ENCODE peak calls at places on chromosomes 2 and 18, in six cellular contexts. X is CD8-positive, alpha-beta memory T cell; B is IMR-90; N is body of pancreas; K is breast epithelium; L is stomach. Z is an unnamed sample.

GRCh38 chr2:173087793-173088493 is 12.3 kb downstream of the MAP3K20 start:
- DNase-seq in B (no peak), N (no peak), X (no peak), L (no peak), K (no peak), Z (no peak)

GRCh38 chr2:15561574-15562344 is 625 bp upstream of the NBAS start:
- DNase-seq in L (no peak), K (no peak), X (no peak), N (peak; percentile 37), B (peak; percentile 34), Z (peak; percentile 59)

GRCh38 chr2:190488516-190489220 is 45.9 kb downstream of the NEMP2 start:
- DNase-seq in X (no peak), K (no peak), N (no peak), B (no peak), L (no peak), Z (no peak)

GRCh38 chr2:127619901-127620705 is 25.9 kb upstream of the GPR17 start:
- DNase-seq in N (peak; percentile 3), B (no peak), K (peak; percentile 17), L (peak; percentile 9), X (no peak), Z (no peak)

GRCh38 chr2:204914708-204915107 is 369.4 kb downstream of the PARD3B start:
- DNase-seq in N (no peak), X (no peak), B (no peak), L (no peak), K (no peak), Z (no peak)

GRCh38 chr18:22347624-22348511 is 69.8 kb downstream of the CTAGE1 start:
- DNase-seq in N (peak; percentile 41), K (no peak), B (peak; percentile 16), X (peak; percentile 45), L (no peak), Z (no peak)

GRCh38 chr18:50280707-50281294 is 522 bp downstream of the MBD1 start:
- DNase-seq in L (no peak), N (no peak), K (no peak), X (no peak), B (no peak), Z (no peak)

GRCh38 chr2:205427112-205427511 is 255.2 kb upstream of the NRP2 start:
- DNase-seq in B (peak; percentile 85), N (no peak), X (no peak), L (no peak), K (no peak), Z (no peak)

GRCh38 chr18:21650301-21650700 is 38.2 kb downstream of the SNRPD1 start:
- DNase-seq in K (no peak), N (no peak), B (no peak), L (no peak), X (no peak), Z (no peak)

GRCh38 chr18:27549335-27550039 is 364.4 kb upstream of the CHST9 start:
- DNase-seq in N (no peak), X (no peak), K (no peak), L (no peak), B (no peak), Z (no peak)

GRCh38 chr2:232418466-232419244 is 12.0 kb downstream of the ALPG start:
- DNase-seq in X (no peak), B (no peak), N (peak; percentile 34), K (peak; percentile 50), L (no peak), Z (peak; percentile 7)

GRCh38 chr2:2896011-2896410 is 481.6 kb downstream of the EIPR1 start:
- DNase-seq in K (no peak), L (no peak), X (no peak), B (no peak), N (no peak), Z (no peak)

GRCh38 chr2:172704072-172704936 is 31.3 kb upstream of the RAPGEF4 start:
- DNase-seq in L (no peak), B (peak; percentile 51), N (no peak), K (no peak), X (no peak), Z (peak; percentile 52)

GRCh38 chr2:48693066-48693465 is 62.5 kb downstream of the LHCGR start:
- DNase-seq in X (no peak), K (no peak), L (no peak), B (peak; percentile 12), N (no peak), Z (no peak)

GRCh38 chr2:29329899-29330298 is 214.7 kb downstream of the CLIP4 start:
- DNase-seq in B (no peak), X (no peak), K (no peak), N (no peak), L (no peak), Z (no peak)

GRCh38 chr2:213265679-213266078 is 18.6 kb upstream of the SPAG16 start:
- DNase-seq in K (no peak), L (no peak), N (no peak), B (no peak), X (no peak), Z (no peak)

GRCh38 chr2:240997141-240997855 is 1.1 kb upstream of the SNED1 start:
- DNase-seq in K (peak; percentile 50), L (peak; percentile 25), B (no peak), X (no peak), N (no peak), Z (no peak)

GRCh38 chr2:56703001-56703400 is 519.2 kb downstream of the CCDC85A start:
- DNase-seq in X (no peak), B (no peak), K (no peak), N (no peak), L (no peak), Z (no peak)

GRCh38 chr2:54052825-54053718 is 62.3 kb upstream of the ACYP2 start:
- DNase-seq in L (no peak), K (no peak), X (no peak), B (no peak), N (no peak), Z (no peak)

GRCh38 chr18:24497052-24497754 is 36.8 kb downstream of the HRH4 start:
- DNase-seq in X (no peak), K (no peak), L (no peak), N (no peak), B (peak; percentile 65), Z (no peak)

GRCh38 chr18:13612111-13612997 is 114.0 kb downstream of the FAM210A start:
- DNase-seq in K (no peak), X (peak; percentile 78), B (no peak), L (peak; percentile 44), N (no peak), Z (no peak)

GRCh38 chr2:6915399-6915798 is 1.8 kb upstream of the RNF144A start:
- DNase-seq in X (no peak), L (no peak), B (no peak), N (no peak), K (no peak), Z (no peak)
- H3K4me1 ChIP-seq in X (peaks cover 72% of the 10 kb centered on the region), L (peaks cover 25% of the 10 kb centered on the region), B (no peaks in the 10 kb centered on the region), N (peaks cover 34% of the 10 kb centered on the region), K (no peaks in the 10 kb centered on the region), Z (no peaks in the 10 kb centered on the region)

GRCh38 chr2:199463708-199464613 is 6.2 kb upstream of the SATB2 start:
- DNase-seq in K (no peak), B (no peak), X (no peak), L (no peak), N (no peak), Z (no peak)

GRCh38 chr2:199461455-199462166 is 3.9 kb upstream of the SATB2 start:
- DNase-seq in X (no peak), L (no peak), K (no peak), N (no peak), B (no peak), Z (no peak)

GRCh38 chr2:199464614-199465352 is 7.0 kb upstream of the SATB2 start:
- DNase-seq in K (no peak), L (no peak), X (no peak), B (no peak), N (no peak), Z (no peak)

GRCh38 chr2:199462167-199462976 is 4.6 kb upstream of the SATB2 start:
- DNase-seq in L (no peak), X (no peak), N (no peak), B (no peak), K (no peak), Z (no peak)

DNA sequence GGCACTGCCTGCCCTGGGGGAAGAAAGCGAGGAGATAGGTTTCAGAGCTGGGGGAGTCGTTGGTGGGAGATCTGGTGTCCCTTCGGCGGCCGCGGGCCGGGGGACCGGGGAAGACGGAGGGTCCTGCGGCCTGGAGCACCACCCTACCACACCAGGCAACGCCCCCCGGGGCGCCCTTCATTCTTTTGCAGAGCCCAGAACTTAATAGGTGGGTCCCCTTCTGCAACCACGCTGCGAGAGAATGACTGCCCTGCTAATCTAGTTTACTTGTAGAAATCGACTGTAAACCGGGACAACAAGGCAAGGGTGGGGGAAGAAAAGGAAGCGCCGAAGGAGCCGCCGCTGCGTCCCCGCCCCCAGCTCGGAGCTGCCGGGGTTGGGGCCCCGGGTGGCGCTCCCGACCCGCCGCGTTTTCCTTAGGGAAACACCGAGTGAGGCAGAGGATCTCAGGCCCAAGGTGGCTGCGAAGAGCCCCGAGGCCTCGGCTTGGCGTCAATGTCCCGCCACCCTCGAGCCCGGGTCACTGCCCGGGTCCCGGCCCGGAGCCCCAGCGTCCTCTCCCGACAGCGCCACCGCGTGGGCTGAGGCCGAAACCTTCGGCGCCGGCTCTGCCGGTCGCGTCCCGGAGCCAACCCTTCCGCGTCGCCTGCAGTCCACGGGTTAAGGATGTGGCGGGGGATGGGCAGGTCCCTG is 5.4 kb upstream of the SATB2 start:
- DNase-seq in K (no peak), L (peak; percentile 71), X (no peak), B (peak; percentile 47), N (peak; percentile 78), Z (peak; percentile 66)
- H3K4me3 ChIP-seq in K (peak overlapping the region; percentile 70), L (peak overlapping the region; percentile 42), X (peak overlapping the region; percentile 28), B (peak overlapping the region; percentile 61), N (peak overlapping the region; percentile 43), Z (peak overlapping the region; percentile 28)

DNA sequence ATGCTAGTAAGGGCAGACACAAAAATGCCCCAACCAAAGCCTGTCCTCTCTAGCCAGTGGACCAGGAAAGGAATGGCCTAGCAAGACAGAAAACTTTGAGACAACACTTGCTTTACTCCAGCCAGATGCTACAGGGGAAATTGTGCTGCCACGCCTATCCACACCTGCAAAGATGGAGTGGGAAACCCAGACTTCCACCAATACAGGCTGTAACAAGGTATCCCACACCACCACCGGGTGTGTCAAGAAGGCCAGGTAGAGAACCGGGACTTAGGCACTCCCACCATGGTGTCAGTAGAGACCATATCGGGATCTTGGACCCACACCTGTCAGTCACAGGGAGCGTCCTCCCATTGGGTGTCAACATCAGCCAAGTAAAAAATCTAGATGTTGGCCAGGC is 16.2 kb upstream of the ESPNL start:
- DNase-seq in B (no peak), K (no peak), L (peak; percentile 18), X (no peak), N (no peak), Z (no peak)
- H3K36me3 ChIP-seq in B (peaks cover 32% of the 10 kb centered on the region), K (no peaks in the 10 kb centered on the region), L (peaks cover 25% of the 10 kb centered on the region), X (peaks cover 30% of the 10 kb centered on the region), N (peaks cover 22% of the 10 kb centered on the region), Z (peaks cover 44% of the 10 kb centered on the region)

DNA sequence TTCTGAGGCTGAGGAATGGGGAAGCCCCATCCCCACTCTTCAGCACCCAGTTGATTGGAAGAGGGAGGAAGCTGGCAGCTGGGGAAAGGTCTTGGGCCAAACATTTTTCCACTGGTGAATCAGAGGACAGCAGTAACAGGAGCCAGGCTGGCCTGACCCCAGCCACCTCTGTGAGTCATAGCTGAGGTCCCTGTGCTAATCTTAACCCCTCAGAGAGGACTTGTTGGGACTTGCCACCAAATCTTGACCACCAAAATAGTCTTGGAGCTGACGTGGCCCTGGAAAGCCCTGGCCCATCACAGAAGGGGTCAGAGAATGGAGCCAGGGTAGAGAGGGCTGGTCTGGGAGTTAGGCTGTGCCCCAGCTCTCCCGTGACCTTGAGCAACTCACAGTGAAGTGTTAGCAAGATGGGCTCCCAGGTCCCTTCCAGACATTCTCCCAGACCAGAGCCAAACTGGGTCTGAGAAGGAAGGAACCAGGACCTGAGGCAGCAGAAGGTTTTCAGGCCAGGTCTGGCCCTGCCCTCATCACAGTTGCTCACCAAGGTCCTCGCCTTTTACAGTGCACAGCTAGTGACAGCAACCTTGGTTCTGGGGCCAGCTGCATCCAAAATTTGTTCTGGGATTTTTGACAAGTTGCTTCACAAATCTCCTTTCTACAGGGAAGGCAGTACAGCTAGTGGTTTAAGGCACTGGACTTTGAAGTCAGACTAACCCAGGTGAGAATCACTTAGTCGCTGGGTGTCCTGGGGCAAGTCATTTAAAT is 266.6 kb downstream of the CYP26B1 start:
- DNase-seq in N (peak; percentile 24), B (peak; percentile 72), X (no peak), L (no peak), K (no peak), Z (no peak)
- H3K4me1 ChIP-seq in N (peaks cover 13% of the 10 kb centered on the region), B (peaks cover 31% of the 10 kb centered on the region), X (no peaks in the 10 kb centered on the region), L (peaks cover 34% of the 10 kb centered on the region), K (peaks cover 12% of the 10 kb centered on the region), Z (no peaks in the 10 kb centered on the region)